ENCODE peak calls at places on chromosomes 3 and 15, in four cellular contexts. W is NCI-H2081 treated with DMSO at 0.1 percent for 48 hours; N is AG08395; U is CD8-positive, alpha-beta memory T cell. P is an unnamed sample.

GRCh38 chr3:169342652-169343051 is 320.9 kb downstream of the MECOM start:
- DNase-seq in W (no peak), N (no peak), U (no peak), P (peak)

GRCh38 chr3:197040679-197041078 is 11.1 kb upstream of the MELTF start:
- DNase-seq in W (no peak), N (no peak), U (no peak), P (no peak)

GRCh38 chr3:13601692-13602080 is 52.8 kb downstream of the FBLN2 start:
- DNase-seq in W (no peak), N (no peak), U (no peak), P (no peak)

GRCh38 chr15:56040081-56041035 is 46.9 kb upstream of the NEDD4 start:
- DNase-seq in W (no peak), N (peak), U (no peak), P (peak)

GRCh38 chr3:62242846-62243245 is 130.5 kb downstream of the FEZF2 start:
- DNase-seq in W (no peak), N (no peak), U (no peak), P (peak)

GRCh38 chr15:98131924-98132323 is 171.4 kb downstream of the ARRDC4 start:
- DNase-seq in W (no peak), N (no peak), U (no peak), P (no peak)

GRCh38 chr3:159938712-159939111 is 49.9 kb upstream of the IL12A start:
- DNase-seq in W (no peak), N (no peak), U (no peak), P (no peak)

GRCh38 chr15:35618260-35619188 is 72.6 kb upstream of the DPH6 start:
- DNase-seq in W (no peak), N (no peak), U (no peak), P (no peak)

GRCh38 chr15:68484696-68485400 is 52.9 kb upstream of the ITGA11 start:
- DNase-seq in W (no peak), N (peak), U (no peak), P (peak)